ENCODE peak calls at places on chromosome 7, in seven cellular contexts. C is fibroblast of mammary gland, T is LoVo, R is PC-3, M is endothelial cell, F is cardiac muscle cell, X is lower lobe of right lung. B is an unnamed sample.

GRCh38 chr7:37832194-37832593 is 16.2 kb upstream of the NME8 start:
- DNase-seq in C (peak), T (peak), R (peak), M (no peak), F (no peak), X (peak), B (peak)

GRCh38 chr7:11182736-11183135 is 209.1 kb downstream of the PHF14 start:
- DNase-seq in C (no peak), T (no peak), R (no peak), M (no peak), F (no peak), X (no peak), B (peak)

GRCh38 chr7:151895695-151896485 is 19.0 kb upstream of the PRKAG2 start:
- DNase-seq in C (no peak), T (no peak), R (no peak), M (no peak), F (no peak), X (no peak), B (no peak)

GRCh38 chr7:139681463-139681755 is 96.4 kb downstream of the HIPK2 start:
- DNase-seq in C (no peak), T (no peak), R (no peak), M (no peak), F (no peak), X (no peak), B (no peak)

GRCh38 chr7:42315631-42316030 is 78.6 kb upstream of the GLI3 start:
- DNase-seq in C (peak), T (peak), R (peak), M (no peak), F (no peak), X (no peak), B (no peak)

GRCh38 chr7:134855467-134855866 is 76.0 kb downstream of the CALD1 start:
- DNase-seq in C (peak), T (no peak), R (no peak), M (no peak), F (no peak), X (no peak), B (peak)

GRCh38 chr7:151309306-151309705 is 32.3 kb upstream of the NUB1 start:
- DNase-seq in C (peak), T (no peak), R (no peak), M (no peak), F (no peak), X (no peak), B (peak)

GRCh38 chr7:135759537-135759936 is 10.9 kb upstream of the FAM180A start:
- DNase-seq in C (no peak), T (no peak), R (no peak), M (no peak), F (no peak), X (no peak), B (no peak)

GRCh38 chr7:105277341-105277740 is 111.4 kb downstream of the SRPK2 start:
- DNase-seq in C (peak), T (no peak), R (peak), M (no peak), F (no peak), X (no peak), B (peak)

GRCh38 chr7:104431930-104432329 is 103.5 kb downstream of the LHFPL3 start:
- DNase-seq in C (no peak), T (no peak), R (no peak), M (no peak), F (no peak), X (no peak), B (no peak)

GRCh38 chr7:29106128-29106988 is 40.0 kb downstream of the CPVL start:
- DNase-seq in C (peak), T (peak), R (peak), M (peak), F (peak), X (no peak), B (peak)

GRCh38 chr7:108094933-108095710 is 35.0 kb downstream of the LAMB4 start:
- DNase-seq in C (peak), T (no peak), R (peak), M (no peak), F (no peak), X (no peak), B (peak)

GRCh38 chr7:73865738-73866445 is 4.9 kb downstream of the TMEM270 start:
- DNase-seq in C (peak), T (peak), R (peak), M (peak), F (peak), X (no peak), B (peak)

GRCh38 chr7:26443761-26444160 is 152.1 kb downstream of the SNX10 start:
- DNase-seq in C (no peak), T (no peak), R (no peak), M (no peak), F (no peak), X (no peak), B (no peak)

GRCh38 chr7:138854115-138854645 is 56.2 kb upstream of the ATP6V0A4 start:
- DNase-seq in C (no peak), T (peak), R (peak), M (no peak), F (no peak), X (no peak), B (no peak)

GRCh38 chr7:134766779-134767566 is 12.5 kb upstream of the CALD1 start:
- DNase-seq in C (peak), T (no peak), R (no peak), M (no peak), F (no peak), X (no peak), B (peak)

B was measured in fibroblast of the aortic adventitia.